ENCODE peak calls at places on chromosome 1, in nine cellular contexts. A is mammary epithelial cell; X is naive thymus-derived CD4-positive, alpha-beta T cell; D is SK-N-SH; C is osteoblast; U is substantia nigra; I is CD4-positive, alpha-beta memory T cell; H is uterus; O is CD8-positive, alpha-beta memory T cell. J is an unnamed sample.

GRCh38 chr1:171801395-171801990 is 20.0 kb downstream of the METTL13 start:
- DNase-seq in A (peak; percentile 35), X (no peak), D (peak; percentile 60), C (peak; percentile 62), U (no peak), I (peak; percentile 20), H (no peak), O (no peak), J (no peak)

GRCh38 chr1:224523676-224524075 is 89.1 kb upstream of the WDR26 start:
- DNase-seq in A (no peak), X (no peak), D (no peak), C (no peak), U (no peak), I (no peak), H (no peak), O (no peak), J (no peak)

GRCh38 chr1:24443241-24443656 is 27.6 kb downstream of the NIPAL3 start:
- DNase-seq in A (no peak), X (no peak), D (no peak), C (no peak), U (no peak), I (no peak), H (no peak), O (no peak), J (no peak)

GRCh38 chr1:160171352-160171751 is 19.0 kb upstream of the CASQ1 start:
- DNase-seq in A (no peak), X (no peak), D (no peak), C (peak; percentile 82), U (no peak), I (no peak), H (no peak), O (no peak), J (no peak)

GRCh38 chr1:228013322-228014234 is 6.8 kb downstream of the WNT3A start:
- DNase-seq in A (peak; percentile 89), X (no peak), D (no peak), C (peak; percentile 81), U (no peak), I (no peak), H (peak; percentile 10), O (no peak), J (no peak)

GRCh38 chr1:23779826-23780371 is 1.7 kb downstream of the PITHD1 start:
- DNase-seq in A (peak; percentile 61), X (no peak), D (no peak), C (peak; percentile 92), U (no peak), I (no peak), H (no peak), O (no peak), J (no peak)

GRCh38 chr1:52727114-52727586 is 897 bp downstream of the ZYG11B start:
- DNase-seq in A (peak; percentile 8), X (no peak), D (peak; percentile 51), C (no peak), U (no peak), I (peak; percentile 3), H (no peak), O (no peak), J (no peak)

GRCh38 chr1:6108937-6109636 is 63.4 kb downstream of the KCNAB2 start:
- DNase-seq in A (peak; percentile 50), X (no peak), D (peak; percentile 83), C (peak; percentile 98), U (no peak), I (peak; percentile 40), H (no peak), O (no peak), J (no peak)

GRCh38 chr1:172977296-172978027 is 73.3 kb downstream of the TNFSF18 start:
- DNase-seq in A (no peak), X (no peak), D (no peak), C (peak; percentile 29), U (no peak), I (no peak), H (no peak), O (no peak), J (no peak)

GRCh38 chr1:174068000-174068399 is 45.8 kb upstream of the RC3H1 start:
- DNase-seq in A (peak; percentile 73), X (peak; percentile 64), D (no peak), C (no peak), U (no peak), I (peak; percentile 36), H (no peak), O (no peak), J (no peak)

GRCh38 chr1:13539683-13540082 is 25.9 kb upstream of the LRRC38 start:
- DNase-seq in A (no peak), X (no peak), D (no peak), C (no peak), U (no peak), I (no peak), H (no peak), O (no peak), J (no peak)

GRCh38 chr1:116126281-116126680 is 15.1 kb downstream of the MAB21L3 start:
- DNase-seq in A (no peak), X (peak; percentile 24), D (no peak), C (no peak), U (no peak), I (peak; percentile 17), H (no peak), O (no peak), J (no peak)

GRCh38 chr1:9006956-9007615 is 19.1 kb downstream of the SLC2A7 start:
- DNase-seq in A (no peak), X (no peak), D (no peak), C (peak; percentile 64), U (no peak), I (no peak), H (no peak), O (no peak), J (no peak)

GRCh38 chr1:59504281-59504680 is 207.4 kb downstream of the FGGY start:
- DNase-seq in A (no peak), X (no peak), D (no peak), C (no peak), U (no peak), I (no peak), H (no peak), O (no peak), J (no peak)

GRCh38 chr1:111812306-111812705 is 56.6 kb downstream of the DDX20 start:
- DNase-seq in A (no peak), X (no peak), D (no peak), C (no peak), U (no peak), I (no peak), H (no peak), O (no peak), J (no peak)
- H3K27ac ChIP-seq in A (no peak overlapping the region), X (no peak overlapping the region), D (no peak overlapping the region), C (no peak overlapping the region), U (no peak overlapping the region), I (no peak overlapping the region), H (no peak overlapping the region), O (no peak overlapping the region), J (no peak overlapping the region)

GRCh38 chr1:240337795-240338194 is 246.1 kb downstream of the FMN2 start:
- DNase-seq in A (no peak), X (no peak), D (peak; percentile 5), C (peak; percentile 71), U (no peak), I (no peak), H (no peak), O (no peak), J (no peak)
- H3K27ac ChIP-seq in A (no peak overlapping the region), X (no peak overlapping the region), D (peak overlapping the region; percentile 95), C (peak overlapping the region; percentile 90), U (no peak overlapping the region), I (no peak overlapping the region), H (peak overlapping the region; percentile 75), O (no peak overlapping the region), J (no peak overlapping the region)

GRCh38 chr1:21153336-21153735 is 23.4 kb downstream of the EIF4G3 start:
- DNase-seq in A (no peak), X (no peak), D (no peak), C (no peak), U (no peak), I (no peak), H (no peak), O (no peak), J (no peak)
- H3K27ac ChIP-seq in A (no peak overlapping the region), X (no peak overlapping the region), D (peak overlapping the region; percentile 93), C (peak overlapping the region; percentile 34), U (peak overlapping the region; percentile 1), I (no peak overlapping the region), H (no peak overlapping the region), O (no peak overlapping the region), J (no peak overlapping the region)

GRCh38 chr1:38724160-38725131 is 135.1 kb downstream of the RRAGC start:
- DNase-seq in A (no peak), X (no peak), D (no peak), C (no peak), U (no peak), I (no peak), H (no peak), O (no peak), J (no peak)

GRCh38 chr1:38721816-38722215 is 137.8 kb downstream of the RRAGC start:
- DNase-seq in A (no peak), X (no peak), D (no peak), C (no peak), U (no peak), I (no peak), H (no peak), O (no peak), J (no peak)

GRCh38 chr1:38728176-38728908 is 131.2 kb downstream of the RRAGC start:
- DNase-seq in A (peak; percentile 7), X (no peak), D (no peak), C (peak; percentile 71), U (peak; percentile 35), I (no peak), H (peak; percentile 69), O (no peak), J (peak; percentile 3)

GRCh38 chr1:38730511-38731397 is 128.8 kb downstream of the RRAGC start:
- DNase-seq in A (peak; percentile 88), X (no peak), D (no peak), C (no peak), U (no peak), I (no peak), H (no peak), O (no peak), J (no peak)

GRCh38 chr1:38727629-38728175 is 131.9 kb downstream of the RRAGC start:
- DNase-seq in A (no peak), X (no peak), D (no peak), C (no peak), U (no peak), I (no peak), H (no peak), O (no peak), J (no peak)
- H3K27ac ChIP-seq in A (no peak overlapping the region), X (no peak overlapping the region), D (no peak overlapping the region), C (peak overlapping the region; percentile 7), U (no peak overlapping the region), I (no peak overlapping the region), H (no peak overlapping the region), O (no peak overlapping the region), J (no peak overlapping the region)

J was measured in thoracic aorta.